ENCODE peak calls at places on chromosomes 13 and 19, in five cellular contexts. One of them, this sample, is unnamed.

GRCh38 chr13:89294115-89294867 is 1623.1 kb downstream of the SLITRK5 start:
- DNase-seq in neuronal stem cell: no peak
- DNase-seq in mesenchymal stem cell: no peak
- DNase-seq in H1: no peak
- DNase-seq in trophoblast cell: no peak
- DNase-seq in this sample: no peak

GRCh38 chr13:28466151-28466550 is 28.8 kb downstream of the FLT1 start:
- DNase-seq in neuronal stem cell: no peak
- DNase-seq in mesenchymal stem cell: no peak
- DNase-seq in H1: no peak
- DNase-seq in trophoblast cell: no peak
- DNase-seq in this sample: no peak

GRCh38 chr19:42386974-42387707 is 3.0 kb downstream of the CNFN start:
- DNase-seq in neuronal stem cell: peak; percentile 71
- DNase-seq in mesenchymal stem cell: peak; percentile 70
- DNase-seq in H1: peak; percentile 94
- DNase-seq in trophoblast cell: peak; percentile 40
- DNase-seq in this sample: peak; percentile 91

GRCh38 chr19:37519890-37520289 is 13.2 kb downstream of the ZNF793 start:
- DNase-seq in neuronal stem cell: no peak
- DNase-seq in mesenchymal stem cell: peak; percentile 18
- DNase-seq in H1: no peak
- DNase-seq in trophoblast cell: peak; percentile 88
- DNase-seq in this sample: no peak

GRCh38 chr19:39937094-39937493 is 2.7 kb upstream of the FCGBP start:
- DNase-seq in neuronal stem cell: no peak
- DNase-seq in mesenchymal stem cell: no peak
- DNase-seq in H1: no peak
- DNase-seq in trophoblast cell: no peak
- DNase-seq in this sample: no peak

GRCh38 chr19:56601375-56601774 is 6.3 kb downstream of the ZNF71 start:
- DNase-seq in neuronal stem cell: no peak
- DNase-seq in mesenchymal stem cell: no peak
- DNase-seq in H1: no peak
- DNase-seq in trophoblast cell: no peak
- DNase-seq in this sample: no peak

GRCh38 chr13:93861818-93862217 is 617.7 kb downstream of the DCT start:
- DNase-seq in neuronal stem cell: no peak
- DNase-seq in mesenchymal stem cell: peak; percentile 92
- DNase-seq in H1: no peak
- DNase-seq in trophoblast cell: no peak
- DNase-seq in this sample: no peak

GRCh38 chr13:75365724-75366173 is 116.2 kb downstream of the TBC1D4 start:
- DNase-seq in neuronal stem cell: no peak
- DNase-seq in mesenchymal stem cell: peak; percentile 86
- DNase-seq in H1: no peak
- DNase-seq in trophoblast cell: peak; percentile 30
- DNase-seq in this sample: no peak

GRCh38 chr19:56383826-56384605 is 9.3 kb downstream of the ZNF582 start:
- DNase-seq in neuronal stem cell: no peak
- DNase-seq in mesenchymal stem cell: no peak
- DNase-seq in H1: no peak
- DNase-seq in trophoblast cell: peak; percentile 39
- DNase-seq in this sample: no peak

GRCh38 chr13:113129921-113130750 is 7.5 kb downstream of the F10 start:
- DNase-seq in neuronal stem cell: no peak
- DNase-seq in mesenchymal stem cell: no peak
- DNase-seq in H1: no peak
- DNase-seq in trophoblast cell: no peak
- DNase-seq in this sample: peak; percentile 37

GRCh38 chr13:73876323-73876722 is 257.9 kb downstream of the KLF12 start:
- DNase-seq in neuronal stem cell: no peak
- DNase-seq in mesenchymal stem cell: no peak
- DNase-seq in H1: no peak
- DNase-seq in trophoblast cell: no peak
- DNase-seq in this sample: no peak

GRCh38 chr13:72890546-72890945 is 108.6 kb downstream of the PIBF1 start:
- DNase-seq in neuronal stem cell: no peak
- DNase-seq in mesenchymal stem cell: no peak
- DNase-seq in H1: no peak
- DNase-seq in trophoblast cell: no peak
- DNase-seq in this sample: no peak

GRCh38 chr19:42198676-42199439 is 18.6 kb downstream of the DEDD2 start:
- DNase-seq in neuronal stem cell: no peak
- DNase-seq in mesenchymal stem cell: no peak
- DNase-seq in H1: no peak
- DNase-seq in trophoblast cell: no peak
- DNase-seq in this sample: peak; percentile 86

GRCh38 chr13:31731923-31732322 is 7.4 kb upstream of the RXFP2 start:
- DNase-seq in neuronal stem cell: no peak
- DNase-seq in mesenchymal stem cell: peak; percentile 9
- DNase-seq in H1: no peak
- DNase-seq in trophoblast cell: no peak
- DNase-seq in this sample: no peak

GRCh38 chr13:104487006-104487405 is 1420.8 kb upstream of the SLC10A2 start:
- DNase-seq in neuronal stem cell: no peak
- DNase-seq in mesenchymal stem cell: no peak
- DNase-seq in H1: no peak
- DNase-seq in trophoblast cell: no peak
- DNase-seq in this sample: no peak

GRCh38 chr13:73870036-73870741 is 264.0 kb downstream of the KLF12 start:
- DNase-seq in neuronal stem cell: no peak
- DNase-seq in mesenchymal stem cell: peak; percentile 84
- DNase-seq in H1: no peak
- DNase-seq in trophoblast cell: no peak
- DNase-seq in this sample: no peak

GRCh38 chr19:33098023-33098652 is 17.2 kb downstream of the GPATCH1 start:
- DNase-seq in neuronal stem cell: no peak
- DNase-seq in mesenchymal stem cell: no peak
- DNase-seq in H1: no peak
- DNase-seq in trophoblast cell: peak; percentile 48
- DNase-seq in this sample: no peak

GRCh38 chr13:99045396-99045795 is 67.5 kb upstream of the DOCK9 start:
- DNase-seq in neuronal stem cell: no peak
- DNase-seq in mesenchymal stem cell: peak; percentile 64
- DNase-seq in H1: no peak
- DNase-seq in trophoblast cell: no peak
- DNase-seq in this sample: no peak

GRCh38 chr13:99043700-99044300 is 65.9 kb upstream of the DOCK9 start:
- DNase-seq in neuronal stem cell: no peak
- DNase-seq in mesenchymal stem cell: no peak
- DNase-seq in H1: no peak
- DNase-seq in trophoblast cell: no peak
- DNase-seq in this sample: no peak

GRCh38 chr13:99046851-99047250 is 69.0 kb upstream of the DOCK9 start:
- DNase-seq in neuronal stem cell: no peak
- DNase-seq in mesenchymal stem cell: no peak
- DNase-seq in H1: no peak
- DNase-seq in trophoblast cell: no peak
- DNase-seq in this sample: no peak

GRCh38 chr13:99042851-99043250 is 65.0 kb upstream of the DOCK9 start:
- DNase-seq in neuronal stem cell: no peak
- DNase-seq in mesenchymal stem cell: no peak
- DNase-seq in H1: no peak
- DNase-seq in trophoblast cell: no peak
- DNase-seq in this sample: no peak

DNA sequence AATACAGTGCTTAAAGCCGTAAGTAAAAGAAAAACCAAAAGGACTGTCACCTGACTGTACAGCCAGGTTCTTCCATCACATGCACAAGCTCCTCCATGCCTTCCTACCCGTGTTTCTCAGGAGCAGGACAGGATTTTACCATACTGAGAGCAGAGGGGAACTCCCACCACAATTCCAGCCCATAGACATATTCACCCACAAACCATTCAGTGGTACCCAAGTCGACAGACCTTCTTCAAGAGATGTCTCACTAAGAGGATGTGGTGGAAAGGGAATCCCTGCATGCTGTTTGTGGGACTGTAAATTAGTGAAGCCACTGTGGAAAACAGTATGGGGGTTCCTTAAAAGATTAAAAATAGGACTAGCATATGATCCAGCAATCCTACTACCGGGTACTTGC is 66.9 kb upstream of the DOCK9 start:
- DNase-seq in neuronal stem cell: no peak
- DNase-seq in mesenchymal stem cell: no peak
- DNase-seq in H1: no peak
- DNase-seq in trophoblast cell: no peak
- DNase-seq in this sample: no peak
- H2BK120ac ChIP-seq in neuronal stem cell: no peak overlapping the region
- H2BK120ac ChIP-seq in mesenchymal stem cell: no peak overlapping the region
- H2BK120ac ChIP-seq in H1: no peak overlapping the region
- H2BK120ac ChIP-seq in trophoblast cell: no peak overlapping the region
- H2BK120ac ChIP-seq in this sample: no peak overlapping the region

DNA sequence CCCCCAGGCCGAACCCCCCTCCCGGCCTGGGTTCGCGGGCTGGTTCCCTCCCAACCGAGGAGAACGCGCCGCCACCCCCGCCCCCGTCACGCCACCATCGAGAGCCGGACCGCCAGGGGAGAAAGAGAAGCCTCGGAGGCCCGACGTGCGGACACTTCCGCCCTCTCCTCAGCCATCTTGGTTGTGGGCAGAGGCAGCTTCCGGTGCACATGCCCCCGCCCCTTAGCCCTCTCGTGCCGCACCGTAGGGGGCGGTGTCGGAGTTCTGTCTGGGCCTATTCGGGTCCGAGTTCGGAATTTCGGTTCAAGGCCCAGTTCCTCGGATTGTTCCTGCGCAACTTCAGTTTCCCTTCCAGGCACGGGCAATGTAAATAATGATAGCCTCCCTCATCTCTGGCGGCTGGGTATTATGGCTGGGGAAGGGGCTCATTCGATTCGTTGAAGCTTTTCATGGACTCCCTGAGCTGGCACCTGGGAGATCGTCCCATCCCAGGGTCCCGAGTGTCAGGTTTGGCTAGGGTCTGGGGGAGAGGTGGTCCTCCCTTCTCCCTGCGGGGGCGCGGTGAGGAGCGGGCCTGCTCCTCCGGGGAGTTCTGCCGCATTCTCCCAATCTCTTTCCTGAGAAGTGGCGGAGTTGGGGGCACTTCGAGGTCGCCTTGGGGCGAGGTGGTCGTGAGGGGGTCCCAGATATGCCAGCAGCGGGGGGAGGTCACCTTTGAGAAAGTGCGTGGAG is at the start of the genes IER2 and STX10:
- DNase-seq in neuronal stem cell: peak; percentile 80
- DNase-seq in mesenchymal stem cell: peak; percentile 97
- DNase-seq in H1: peak; percentile 91
- DNase-seq in trophoblast cell: peak; percentile 98
- DNase-seq in this sample: peak; percentile 94
- H3K14ac ChIP-seq in neuronal stem cell: peak within 1 kb of the TSS; percentile 75
- H3K14ac ChIP-seq in mesenchymal stem cell: peak within 1 kb of the TSS; percentile 84
- H3K14ac ChIP-seq in H1: peak within 1 kb of the TSS; percentile 78
- H3K14ac ChIP-seq in trophoblast cell: peak within 1 kb of the TSS; percentile 58
- H3K14ac ChIP-seq in this sample: peak within 1 kb of the TSS; percentile 86

DNA sequence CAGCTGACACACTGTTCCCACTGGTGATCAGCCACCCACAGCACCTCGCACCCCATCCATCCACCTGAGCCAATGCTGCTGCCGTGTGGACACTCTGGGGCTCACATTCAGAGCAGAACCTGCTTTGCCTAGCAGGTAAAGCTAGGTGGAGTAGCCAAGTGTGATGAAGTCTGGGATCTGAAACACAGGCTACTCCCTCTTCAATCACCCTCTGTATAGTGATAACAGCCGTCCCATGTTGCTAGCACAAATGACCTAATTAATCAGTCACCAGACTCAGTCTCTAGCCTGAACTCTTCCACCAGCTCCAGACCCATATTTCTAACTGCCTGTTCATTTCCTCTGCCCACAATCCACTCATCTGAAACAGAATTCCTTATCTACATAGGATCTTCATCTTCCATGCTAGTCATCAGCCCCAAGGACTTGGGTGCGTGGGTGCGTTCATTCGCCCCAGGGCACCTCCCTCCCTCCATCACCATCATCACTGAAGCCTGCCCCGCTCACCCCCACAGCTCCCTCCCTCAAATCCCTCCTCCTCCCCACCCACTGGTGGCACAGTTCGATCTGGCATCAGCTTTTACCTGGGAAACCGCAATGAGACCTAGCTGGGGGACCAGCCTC is 19.8 kb downstream of the STK24 start:
- DNase-seq in neuronal stem cell: no peak
- DNase-seq in mesenchymal stem cell: no peak
- DNase-seq in H1: no peak
- DNase-seq in trophoblast cell: no peak
- DNase-seq in this sample: no peak
- H2BK12ac ChIP-seq in neuronal stem cell: no peak overlapping the region
- H2BK12ac ChIP-seq in mesenchymal stem cell: peak overlapping the region; percentile 10
- H2BK12ac ChIP-seq in H1: no peak overlapping the region
- H2BK12ac ChIP-seq in trophoblast cell: no peak overlapping the region
- H2BK12ac ChIP-seq in this sample: no peak overlapping the region

DNA sequence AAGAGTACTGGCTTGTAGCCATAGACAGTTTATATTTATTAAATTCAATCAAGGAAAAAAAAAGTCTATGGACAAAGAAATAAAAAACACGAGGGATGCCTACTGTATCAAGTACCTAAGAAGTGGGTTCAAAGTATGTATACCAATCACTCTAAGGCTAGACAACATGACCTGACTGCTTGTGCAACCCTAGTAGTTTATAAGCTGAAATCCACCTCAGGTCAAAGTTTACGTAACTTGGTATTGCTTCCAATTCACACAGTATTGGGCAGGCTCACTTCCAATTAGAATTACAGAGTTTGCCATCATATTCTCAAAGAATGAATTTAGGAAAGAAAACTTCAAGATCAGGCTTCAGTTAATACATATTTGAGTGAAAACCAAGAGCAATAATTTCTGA is 657.8 kb downstream of the DACH1 start:
- DNase-seq in neuronal stem cell: no peak
- DNase-seq in mesenchymal stem cell: no peak
- DNase-seq in H1: no peak
- DNase-seq in trophoblast cell: no peak
- DNase-seq in this sample: no peak
- H2BK120ac ChIP-seq in neuronal stem cell: no peak overlapping the region
- H2BK120ac ChIP-seq in mesenchymal stem cell: no peak overlapping the region
- H2BK120ac ChIP-seq in H1: no peak overlapping the region
- H2BK120ac ChIP-seq in trophoblast cell: no peak overlapping the region
- H2BK120ac ChIP-seq in this sample: no peak overlapping the region

GRCh38 chr13:59746291-59746962 is 417.3 kb downstream of the DIAPH3 start:
- DNase-seq in neuronal stem cell: no peak
- DNase-seq in mesenchymal stem cell: no peak
- DNase-seq in H1: no peak
- DNase-seq in trophoblast cell: no peak
- DNase-seq in this sample: no peak
- H3K14ac ChIP-seq in neuronal stem cell: no peak overlapping the region
- H3K14ac ChIP-seq in mesenchymal stem cell: no peak overlapping the region
- H3K14ac ChIP-seq in H1: no peak overlapping the region
- H3K14ac ChIP-seq in trophoblast cell: no peak overlapping the region
- H3K14ac ChIP-seq in this sample: no peak overlapping the region

GRCh38 chr13:41523396-41523795 is 66.0 kb downstream of the RGCC start:
- DNase-seq in neuronal stem cell: no peak
- DNase-seq in mesenchymal stem cell: no peak
- DNase-seq in H1: no peak
- DNase-seq in trophoblast cell: no peak
- DNase-seq in this sample: no peak

GRCh38 chr13:41520016-41520698 is 62.8 kb downstream of the RGCC start:
- DNase-seq in neuronal stem cell: no peak
- DNase-seq in mesenchymal stem cell: no peak
- DNase-seq in H1: no peak
- DNase-seq in trophoblast cell: no peak
- DNase-seq in this sample: no peak

GRCh38 chr13:41516166-41516565 is 58.8 kb downstream of the RGCC start:
- DNase-seq in neuronal stem cell: no peak
- DNase-seq in mesenchymal stem cell: no peak
- DNase-seq in H1: no peak
- DNase-seq in trophoblast cell: no peak
- DNase-seq in this sample: no peak

GRCh38 chr13:41516760-41517159 is 59.4 kb downstream of the RGCC start:
- DNase-seq in neuronal stem cell: no peak
- DNase-seq in mesenchymal stem cell: no peak
- DNase-seq in H1: no peak
- DNase-seq in trophoblast cell: no peak
- DNase-seq in this sample: no peak

GRCh38 chr13:41520699-41521630 is 63.6 kb downstream of the RGCC start:
- DNase-seq in neuronal stem cell: no peak
- DNase-seq in mesenchymal stem cell: no peak
- DNase-seq in H1: no peak
- DNase-seq in trophoblast cell: no peak
- DNase-seq in this sample: no peak
- H2BK12ac ChIP-seq in neuronal stem cell: no peak overlapping the region
- H2BK12ac ChIP-seq in mesenchymal stem cell: no peak overlapping the region
- H2BK12ac ChIP-seq in H1: no peak overlapping the region
- H2BK12ac ChIP-seq in trophoblast cell: no peak overlapping the region
- H2BK12ac ChIP-seq in this sample: no peak overlapping the region